ENCODE peak calls at places on chromosomes 2 and 18, in nine cellular contexts. Y is GM23248, D is DND-41, N is SK-N-MC, R is esophagus squamous epithelium, F is dorsolateral prefrontal cortex, C is tibial artery, I is HCT116, W is left ventricle myocardium inferior. S is an unnamed sample.
A peak's percentile ranks its signal among the peaks of the same experiment; 100 is the strongest.

GRCh38 chr2:172135446-172135845 is 32.7 kb upstream of the DLX2 start:
- DNase-seq in C (no peak), N (no peak), R (no peak), W (no peak), I (no peak), F (no peak), D (no peak), Y (no peak), S (peak; percentile 25)

GRCh38 chr2:172783091-172783898 is 47.6 kb downstream of the RAPGEF4 start:
- DNase-seq in C (no peak), R (no peak), F (no peak), W (no peak), I (peak; percentile 62), D (no peak), N (no peak), Y (peak; percentile 96), S (peak; percentile 84)

GRCh38 chr2:22521620-22522019 is 863.4 kb upstream of the KLHL29 start:
- DNase-seq in F (no peak), N (no peak), W (no peak), R (no peak), D (no peak), C (no peak), I (no peak), Y (no peak), S (no peak)

GRCh38 chr18:63725682-63726480 is 23.1 kb downstream of the SERPINB11 start:
- DNase-seq in N (peak; percentile 90), R (no peak), D (no peak), W (no peak), I (no peak), Y (no peak), F (no peak), C (no peak), S (no peak)

GRCh38 chr2:10269711-10270610 is 32.7 kb upstream of the HPCAL1 start:
- DNase-seq in R (no peak), I (no peak), C (no peak), W (no peak), F (peak; percentile 29), Y (no peak), D (no peak), N (no peak), S (no peak)

GRCh38 chr2:9333591-9334171 is 89.6 kb downstream of the ITGB1BP1 start:
- DNase-seq in C (peak; percentile 70), R (no peak), Y (peak; percentile 92), N (peak; percentile 12), F (no peak), I (peak; percentile 53), D (peak; percentile 12), W (peak; percentile 29), S (peak; percentile 59)

GRCh38 chr2:162821176-162821575 is 17.4 kb downstream of the KCNH7 start:
- DNase-seq in W (no peak), R (no peak), I (no peak), N (no peak), D (no peak), Y (peak; percentile 15), C (no peak), F (no peak), S (peak; percentile 14)

GRCh38 chr2:58427572-58428285 is 186.6 kb upstream of the FANCL start:
- DNase-seq in I (no peak), C (no peak), D (no peak), F (peak; percentile 78), Y (peak; percentile 57), W (no peak), N (peak; percentile 2), R (no peak), S (no peak)

GRCh38 chr2:173773076-173773475 is 192.1 kb downstream of the SP3 start:
- DNase-seq in R (no peak), D (no peak), N (no peak), F (no peak), W (no peak), I (no peak), Y (no peak), C (no peak), S (no peak)

GRCh38 chr18:48609820-48610815 is 71.3 kb downstream of the CTIF start:
- DNase-seq in I (no peak), D (no peak), Y (peak; percentile 62), W (no peak), F (no peak), N (no peak), R (no peak), C (peak; percentile 36), S (no peak)

GRCh38 chr2:85772019-85772745 is 18.4 kb downstream of the ATOH8 start:
- DNase-seq in F (peak; percentile 97), N (peak; percentile 83), Y (peak; percentile 99), R (peak; percentile 24), D (no peak), C (peak; percentile 99), W (peak; percentile 99), I (peak; percentile 73), S (peak; percentile 99)

DNA sequence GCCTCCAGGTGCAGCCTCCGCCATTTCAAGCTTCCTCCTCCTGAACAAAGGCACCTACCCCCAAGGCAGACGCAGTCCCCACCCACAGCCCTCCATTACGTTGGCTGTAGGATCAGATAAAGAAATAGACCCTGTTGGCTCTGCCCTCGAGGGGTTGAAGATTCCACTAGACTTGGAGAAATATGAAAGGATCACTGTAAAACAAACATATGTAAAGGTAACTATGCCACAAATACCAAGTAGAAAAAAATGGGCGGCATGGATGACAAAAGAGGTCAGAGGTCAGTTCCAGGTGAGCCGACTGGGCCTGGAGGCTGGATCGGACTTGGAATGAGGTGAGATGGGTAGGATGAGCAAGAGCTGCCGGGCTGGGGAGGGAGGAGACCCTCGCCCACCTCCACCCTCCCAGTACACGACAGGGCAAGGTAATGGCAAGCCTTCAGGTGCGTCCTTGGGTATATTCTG is 84.8 kb upstream of the POMC start:
- DNase-seq in R (no peak), F (no peak), N (no peak), D (no peak), Y (no peak), C (no peak), I (no peak), W (no peak), S (no peak)
- H3K4me3 ChIP-seq in R (no peak overlapping the region), F (no peak overlapping the region), N (peak overlapping the region; percentile 73), D (no peak overlapping the region), Y (no peak overlapping the region), C (peak overlapping the region; percentile 67), I (no peak overlapping the region), W (peak overlapping the region; percentile 69), S (no peak overlapping the region)

GRCh38 chr18:55893948-55894347 is 306.0 kb upstream of the TCF4 start:
- DNase-seq in Y (no peak), C (no peak), N (no peak), I (no peak), F (no peak), R (no peak), D (no peak), W (no peak), S (no peak)
- H3K4me3 ChIP-seq in Y (no peak overlapping the region), C (no peak overlapping the region), N (no peak overlapping the region), I (no peak overlapping the region), F (no peak overlapping the region), R (no peak overlapping the region), D (no peak overlapping the region), W (no peak overlapping the region), S (no peak overlapping the region)

GRCh38 chr2:63580651-63581050 is 7.6 kb downstream of the WDPCP start:
- DNase-seq in F (no peak), D (no peak), R (no peak), W (no peak), C (no peak), I (no peak), Y (peak; percentile 30), N (no peak), S (no peak)

GRCh38 chr2:63582873-63583272 is 5.4 kb downstream of the WDPCP start:
- DNase-seq in N (no peak), C (no peak), D (no peak), I (no peak), W (no peak), F (no peak), Y (no peak), R (no peak), S (no peak)

GRCh38 chr2:63576546-63576945 is 11.7 kb downstream of the WDPCP start:
- DNase-seq in C (no peak), F (no peak), D (no peak), I (no peak), Y (no peak), R (no peak), N (no peak), W (no peak), S (no peak)

GRCh38 chr2:63578767-63579166 is 9.5 kb downstream of the WDPCP start:
- DNase-seq in I (no peak), N (no peak), W (no peak), C (no peak), Y (no peak), F (no peak), D (no peak), R (no peak), S (no peak)

DNA sequence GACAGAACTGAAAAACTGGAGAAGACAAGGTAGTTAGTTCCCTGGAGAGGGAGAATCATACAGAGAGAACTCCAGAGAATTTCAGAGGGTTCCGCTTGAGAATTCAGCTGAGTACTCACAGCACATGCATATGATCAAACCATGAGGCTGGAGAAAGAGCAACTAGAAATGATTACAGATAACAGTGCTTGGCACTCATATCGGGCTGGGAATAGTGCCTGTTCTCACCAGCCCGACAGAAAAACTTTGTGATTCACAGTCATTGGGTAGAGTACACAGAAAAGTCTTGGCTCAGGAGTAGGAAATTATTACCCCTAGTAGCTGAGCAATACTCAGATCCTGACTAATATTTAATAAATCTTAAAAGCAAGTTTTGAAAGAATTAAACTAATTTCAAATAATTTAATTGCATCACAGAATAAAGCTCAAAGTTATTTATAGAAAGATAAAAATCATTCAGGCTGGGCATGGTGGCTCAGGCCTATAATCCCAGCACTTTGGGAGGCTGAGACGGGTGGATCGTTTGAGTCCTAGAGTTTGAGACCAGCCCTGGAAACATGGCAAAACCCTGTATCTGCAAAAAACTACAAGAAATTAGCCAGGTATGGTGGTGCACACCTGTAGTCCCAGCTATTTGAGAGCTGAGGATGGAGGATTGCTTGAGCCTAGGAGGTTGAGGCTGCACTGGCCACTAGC is 6.9 kb downstream of the WDPCP start:
- DNase-seq in C (peak; percentile 64), W (peak; percentile 20), Y (peak; percentile 91), R (no peak), D (no peak), N (no peak), F (no peak), I (no peak), S (no peak)
- H3K4me3 ChIP-seq in C (no peak overlapping the region), W (peak overlapping the region; percentile 27), Y (peak overlapping the region; percentile 46), R (no peak overlapping the region), D (no peak overlapping the region), N (no peak overlapping the region), F (no peak overlapping the region), I (no peak overlapping the region), S (no peak overlapping the region)

GRCh38 chr2:176130153-176130916 is 830 bp downstream of the HOXD8 start:
- DNase-seq in W (no peak), D (no peak), F (no peak), I (no peak), R (no peak), C (no peak), Y (peak; percentile 86), N (no peak), S (no peak)

GRCh38 chr2:176130917-176131616 is 1.6 kb downstream of the HOXD8 start:
- DNase-seq in I (no peak), W (no peak), C (no peak), F (no peak), N (no peak), Y (peak; percentile 42), R (no peak), D (no peak), S (no peak)

GRCh38 chr2:176128172-176129012 is 1.1 kb upstream of the HOXD8 start:
- DNase-seq in R (no peak), C (no peak), I (no peak), Y (peak; percentile 71), N (no peak), W (no peak), D (no peak), F (no peak), S (no peak)

GRCh38 chr2:176129013-176129796 is at the start of gene HOXD8:
- DNase-seq in Y (peak; percentile 96), F (no peak), W (no peak), R (no peak), D (no peak), I (peak; percentile 59), C (no peak), N (no peak), S (peak; percentile 73)

GRCh38 chr2:176129825-176130152 is 284 bp downstream of the HOXD8 start:
- DNase-seq in W (no peak), Y (no peak), F (no peak), N (no peak), R (no peak), I (no peak), C (no peak), D (no peak), S (no peak)
- H3K4me3 ChIP-seq in W (peak overlapping the region; percentile 62), Y (peak overlapping the region; percentile 90), F (no peak overlapping the region), N (peak overlapping the region; percentile 89), R (peak overlapping the region; percentile 27), I (peak overlapping the region; percentile 58), C (peak overlapping the region; percentile 60), D (no peak overlapping the region), S (peak overlapping the region; percentile 48)

S was measured in skeletal muscle cell.